ENCODE peak calls at places on chromosomes 13 and 19, in five cellular contexts. One of them, this sample, is unnamed.

GRCh38 chr13:24683370-24683769 is 3.2 kb downstream of the ATP12A start:
- DNase-seq in GM12878: no peak
- DNase-seq in IMR-90: no peak
- DNase-seq in A549: no peak
- DNase-seq in K562: no peak
- DNase-seq in this sample: no peak

GRCh38 chr13:44267966-44268365 is 105.7 kb upstream of the SERP2 start:
- DNase-seq in GM12878: no peak
- DNase-seq in IMR-90: peak
- DNase-seq in K562: no peak
- DNase-seq in A549: no peak
- DNase-seq in this sample: no peak

GRCh38 chr13:106709509-106709908 is 141.6 kb upstream of the ARGLU1 start:
- DNase-seq in K562: no peak
- DNase-seq in IMR-90: no peak
- DNase-seq in GM12878: no peak
- DNase-seq in A549: no peak
- DNase-seq in this sample: no peak

GRCh38 chr13:38216181-38216580 is 133.5 kb upstream of the UFM1 start:
- DNase-seq in GM12878: no peak
- DNase-seq in IMR-90: no peak
- DNase-seq in A549: no peak
- DNase-seq in K562: no peak
- DNase-seq in this sample: no peak

GRCh38 chr19:34345934-34346333 is 19.1 kb upstream of the GPI start:
- DNase-seq in GM12878: no peak
- DNase-seq in IMR-90: peak
- DNase-seq in A549: peak
- DNase-seq in K562: peak
- DNase-seq in this sample: peak

GRCh38 chr19:53962887-53963435 is at the start of gene CACNG8:
- DNase-seq in K562: no peak
- DNase-seq in A549: no peak
- DNase-seq in GM12878: no peak
- DNase-seq in IMR-90: no peak
- DNase-seq in this sample: peak

GRCh38 chr13:113837554-113838355 is 26.1 kb downstream of the GAS6 start:
- DNase-seq in IMR-90: peak
- DNase-seq in A549: peak
- DNase-seq in K562: peak
- DNase-seq in GM12878: no peak
- DNase-seq in this sample: peak

GRCh38 chr13:27559714-27560113 is 60.6 kb downstream of the LNX2 start:
- DNase-seq in IMR-90: no peak
- DNase-seq in A549: no peak
- DNase-seq in K562: no peak
- DNase-seq in GM12878: peak
- DNase-seq in this sample: no peak

GRCh38 chr19:10726268-10726667 is 8.4 kb downstream of the DNM2 start:
- DNase-seq in GM12878: no peak
- DNase-seq in A549: no peak
- DNase-seq in IMR-90: no peak
- DNase-seq in K562: no peak
- DNase-seq in this sample: no peak

GRCh38 chr19:4197625-4198466 is 15.4 kb downstream of the ANKRD24 start:
- DNase-seq in A549: peak
- DNase-seq in K562: no peak
- DNase-seq in IMR-90: no peak
- DNase-seq in GM12878: no peak
- DNase-seq in this sample: peak

GRCh38 chr13:43271152-43271551 is 247.8 kb downstream of the DNAJC15 start:
- DNase-seq in IMR-90: no peak
- DNase-seq in K562: no peak
- DNase-seq in GM12878: no peak
- DNase-seq in A549: no peak
- DNase-seq in this sample: no peak

GRCh38 chr19:41601771-41602170 is 25.1 kb downstream of the CEACAM4 start:
- DNase-seq in IMR-90: no peak
- DNase-seq in GM12878: no peak
- DNase-seq in A549: no peak
- DNase-seq in K562: no peak
- DNase-seq in this sample: no peak

GRCh38 chr19:33798701-33799111 is 2.0 kb downstream of the KCTD15 start:
- DNase-seq in A549: no peak
- DNase-seq in K562: no peak
- DNase-seq in IMR-90: peak
- DNase-seq in GM12878: no peak
- DNase-seq in this sample: peak

GRCh38 chr19:43470288-43470687 is 4.9 kb upstream of the LYPD3 start:
- DNase-seq in A549: no peak
- DNase-seq in K562: no peak
- DNase-seq in GM12878: no peak
- DNase-seq in IMR-90: peak
- DNase-seq in this sample: peak
- TF ChIP-seq RCOR1 in A549: no peak
- TF ChIP-seq RCOR1 in K562: no peak
- TF ChIP-seq RCOR1 in GM12878: no peak
- TF ChIP-seq RCOR1 in IMR-90: no peak
- TF ChIP-seq RCOR1 in this sample: no peak

GRCh38 chr19:51916167-51916566 is 11.1 kb upstream of the ZNF613 start:
- DNase-seq in IMR-90: no peak
- DNase-seq in A549: no peak
- DNase-seq in GM12878: no peak
- DNase-seq in K562: no peak
- DNase-seq in this sample: no peak
- TF ChIP-seq RCOR1 in IMR-90: no peak
- TF ChIP-seq RCOR1 in A549: no peak
- TF ChIP-seq RCOR1 in GM12878: no peak
- TF ChIP-seq RCOR1 in K562: no peak
- TF ChIP-seq RCOR1 in this sample: no peak

GRCh38 chr13:46297338-46297737 is 85.6 kb downstream of the LRRC63 start:
- DNase-seq in A549: no peak
- DNase-seq in IMR-90: peak
- DNase-seq in K562: no peak
- DNase-seq in GM12878: no peak
- DNase-seq in this sample: no peak

GRCh38 chr13:46296465-46296822 is 84.7 kb downstream of the LRRC63 start:
- DNase-seq in IMR-90: no peak
- DNase-seq in GM12878: no peak
- DNase-seq in K562: no peak
- DNase-seq in A549: no peak
- DNase-seq in this sample: no peak

GRCh38 chr13:46295531-46296464 is 84.1 kb downstream of the LRRC63 start:
- DNase-seq in K562: peak
- DNase-seq in A549: no peak
- DNase-seq in IMR-90: peak
- DNase-seq in GM12878: peak
- DNase-seq in this sample: no peak

DNA sequence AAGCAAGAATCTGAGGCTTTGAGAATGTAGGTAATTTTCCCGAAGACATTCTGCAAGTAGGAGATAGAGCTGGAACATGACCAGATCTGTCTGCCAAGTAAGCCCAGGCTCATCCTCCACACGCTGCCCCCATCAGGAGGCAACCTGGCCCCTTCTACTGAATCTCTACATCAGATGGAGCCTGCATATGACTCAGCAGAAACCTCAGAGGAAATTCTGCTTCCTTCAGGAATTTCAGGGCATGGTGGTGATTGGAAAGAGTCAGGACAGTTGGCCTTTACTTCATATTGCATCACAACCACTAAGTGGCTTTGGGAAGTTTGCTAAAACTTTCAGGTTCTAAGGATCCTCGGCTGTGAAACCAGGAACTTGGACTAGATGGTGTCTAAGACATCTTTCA is 85.2 kb downstream of the LRRC63 start:
- DNase-seq in K562: no peak
- DNase-seq in A549: no peak
- DNase-seq in GM12878: no peak
- DNase-seq in IMR-90: peak
- DNase-seq in this sample: no peak
- TF ChIP-seq RCOR1 in K562: no peak
- TF ChIP-seq RCOR1 in A549: no peak
- TF ChIP-seq RCOR1 in GM12878: no peak
- TF ChIP-seq RCOR1 in IMR-90: no peak
- TF ChIP-seq RCOR1 in this sample: no peak

DNA sequence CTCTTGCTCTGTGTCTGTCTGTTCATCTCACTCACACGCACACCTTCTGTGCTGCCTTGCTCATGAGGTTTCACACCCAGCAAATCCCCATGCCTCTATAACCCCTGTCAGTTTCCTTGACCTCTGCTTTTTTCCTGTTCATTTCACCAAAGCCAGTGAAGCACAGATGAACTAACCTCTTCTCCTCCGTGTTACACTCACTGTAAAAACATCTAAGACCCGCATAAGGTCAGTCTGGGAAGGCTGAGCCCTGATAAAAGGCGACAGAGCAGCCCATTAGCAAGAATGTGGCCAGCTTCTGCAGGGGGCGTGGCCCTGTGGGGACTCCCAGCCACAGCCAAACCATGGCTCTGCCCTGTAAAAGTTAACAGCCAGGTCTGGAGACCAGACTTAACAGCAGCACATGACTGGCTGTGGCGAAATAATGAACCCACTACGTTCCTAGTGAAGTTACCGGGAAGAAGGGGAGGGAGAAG is 42.8 kb upstream of the NPAS1 start:
- DNase-seq in IMR-90: peak
- DNase-seq in K562: peak
- DNase-seq in GM12878: no peak
- DNase-seq in A549: no peak
- DNase-seq in this sample: peak
- TF ChIP-seq RCOR1 in IMR-90: no peak
- TF ChIP-seq RCOR1 in K562: no peak
- TF ChIP-seq RCOR1 in GM12878: no peak
- TF ChIP-seq RCOR1 in A549: no peak
- TF ChIP-seq RCOR1 in this sample: no peak

GRCh38 chr19:48695743-48696352 is at the start of gene FUT2:
- DNase-seq in GM12878: no peak
- DNase-seq in K562: no peak
- DNase-seq in IMR-90: no peak
- DNase-seq in A549: no peak
- DNase-seq in this sample: no peak

GRCh38 chr19:48698046-48698445 is 2.3 kb downstream of the FUT2 start:
- DNase-seq in A549: no peak
- DNase-seq in IMR-90: peak
- DNase-seq in GM12878: no peak
- DNase-seq in K562: peak
- DNase-seq in this sample: no peak

GRCh38 chr19:48696353-48697010 is 711 bp downstream of the FUT2 start:
- DNase-seq in IMR-90: no peak
- DNase-seq in GM12878: no peak
- DNase-seq in K562: no peak
- DNase-seq in A549: no peak
- DNase-seq in this sample: no peak
- TF ChIP-seq RCOR1 in IMR-90: no peak
- TF ChIP-seq RCOR1 in GM12878: no peak
- TF ChIP-seq RCOR1 in K562: no peak
- TF ChIP-seq RCOR1 in A549: no peak
- TF ChIP-seq RCOR1 in this sample: no peak

DNA sequence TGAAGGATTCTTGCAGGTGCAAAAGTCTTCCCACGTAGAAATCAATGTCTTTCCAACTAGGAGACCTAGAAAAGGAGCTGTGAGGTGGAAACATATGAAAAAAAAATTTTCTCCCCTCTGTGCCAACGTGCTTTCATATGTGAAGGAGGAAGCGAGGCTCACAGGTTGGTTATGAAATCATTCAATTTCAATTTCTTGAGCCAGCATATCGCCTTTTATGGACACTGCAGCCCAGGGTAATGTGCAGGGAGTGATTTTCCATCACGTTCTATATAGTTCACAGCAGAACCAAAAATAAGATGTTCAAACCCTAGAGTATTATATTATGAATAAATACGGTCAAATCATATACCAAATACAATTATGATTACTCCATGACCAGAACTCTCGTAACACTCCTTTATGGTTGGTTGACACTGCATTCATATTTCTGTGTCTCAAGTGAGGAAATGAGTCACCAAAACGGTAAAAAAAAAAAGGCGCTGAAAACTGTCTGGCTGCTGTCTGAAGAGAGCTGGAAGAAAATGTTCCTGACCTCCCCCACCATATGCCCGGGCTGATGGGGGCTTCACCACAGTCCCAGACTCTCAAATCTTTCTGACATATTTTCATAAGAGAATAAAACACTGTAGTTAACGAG is 75.8 kb upstream of the UBAC2 start:
- DNase-seq in GM12878: peak
- DNase-seq in IMR-90: peak
- DNase-seq in A549: peak
- DNase-seq in K562: peak
- DNase-seq in this sample: no peak
- TF ChIP-seq RCOR1 in GM12878: no peak
- TF ChIP-seq RCOR1 in IMR-90: no peak
- TF ChIP-seq RCOR1 in A549: no peak
- TF ChIP-seq RCOR1 in K562: no peak
- TF ChIP-seq RCOR1 in this sample: no peak